ENCODE peak calls at places on chromosomes 5 and 9, in seven cellular contexts. W is sciatic nerve; T is substantia nigra; C is PC-9; R is ACHN; S is frontal cortex; O is stimulated activated CD8-positive, alpha-beta memory T cell treated with anti-CD3 and anti-CD28 coated beads, Interleukin-2, amount 100 ng/mL, for 48 hours. K is an unnamed sample.
A peak's percentile ranks its signal among the peaks of the same experiment; 100 is the strongest.

GRCh38 chr9:111992523-111992922 is 95.9 kb downstream of the UGCG start:
- DNase-seq in W (no peak), T (no peak), C (peak; percentile 16), R (peak; percentile 81), S (no peak), O (no peak), K (no peak)

GRCh38 chr9:33113799-33114547 is 37.5 kb upstream of the SMU1 start:
- DNase-seq in W (no peak), T (no peak), C (no peak), R (no peak), S (no peak), O (no peak), K (no peak)

GRCh38 chr5:143135832-143136551 is 267.5 kb downstream of the NR3C1 start:
- DNase-seq in W (no peak), T (no peak), C (no peak), R (no peak), S (no peak), O (no peak), K (no peak)

GRCh38 chr5:76331139-76331538 is 71.9 kb upstream of the IQGAP2 start:
- DNase-seq in W (no peak), T (no peak), C (no peak), R (no peak), S (no peak), O (no peak), K (no peak)

GRCh38 chr9:99820330-99821186 is 1.1 kb upstream of the NR4A3 start:
- DNase-seq in W (peak; percentile 80), T (no peak), C (no peak), R (peak; percentile 53), S (peak; percentile 51), O (peak; percentile 58), K (no peak)

GRCh38 chr9:36222449-36222848 is 31.7 kb downstream of the CLTA start:
- DNase-seq in W (no peak), T (no peak), C (no peak), R (no peak), S (no peak), O (no peak), K (no peak)

GRCh38 chr5:92309336-92309991 is 926.3 kb upstream of the ARRDC3 start:
- DNase-seq in W (no peak), T (no peak), C (no peak), R (peak; percentile 40), S (no peak), O (no peak), K (no peak)

GRCh38 chr9:95753762-95754465 is 121.6 kb upstream of the ERCC6L2 start:
- DNase-seq in W (peak; percentile 80), T (no peak), C (no peak), R (no peak), S (no peak), O (no peak), K (peak; percentile 40)

GRCh38 chr9:80076105-80076504 is 504.3 kb downstream of the TLE4 start:
- DNase-seq in W (no peak), T (no peak), C (no peak), R (no peak), S (no peak), O (no peak), K (no peak)

GRCh38 chr9:116572095-116572748 is 114.9 kb upstream of the TRIM32 start:
- DNase-seq in W (peak; percentile 92), T (peak; percentile 32), C (peak; percentile 75), R (peak; percentile 59), S (peak; percentile 16), O (peak; percentile 17), K (peak; percentile 78)

GRCh38 chr9:101226161-101226560 is 158.6 kb downstream of the BAAT start:
- DNase-seq in W (no peak), T (peak; percentile 19), C (no peak), R (no peak), S (no peak), O (no peak), K (no peak)

GRCh38 chr5:147617191-147617606 is 107.3 kb upstream of the DPYSL3 start:
- DNase-seq in W (no peak), T (no peak), C (no peak), R (no peak), S (no peak), O (no peak), K (no peak)

GRCh38 chr5:151770383-151771258 is 1.1 kb upstream of the G3BP1 start:
- DNase-seq in W (peak; percentile 87), T (peak; percentile 48), C (peak; percentile 63), R (peak; percentile 17), S (peak; percentile 67), O (no peak), K (peak; percentile 42)

GRCh38 chr5:126965061-126965475 is 65.3 kb downstream of the MARCHF3 start:
- DNase-seq in W (no peak), T (no peak), C (no peak), R (no peak), S (no peak), O (no peak), K (no peak)